ENCODE peak calls at places on chromosome 22, in four cellular contexts. One of them, this sample, is unnamed.

GRCh38 chr22:31279821-31280496 is 12.3 kb downstream of the PIK3IP1 start:
- DNase-seq in fibroblast of the aortic adventitia: no peak
- DNase-seq in AG09309: no peak
- DNase-seq in mammary epithelial cell: peak; percentile 25
- DNase-seq in this sample: no peak

GRCh38 chr22:46069518-46070214 is 80.7 kb upstream of the PPARA start:
- DNase-seq in fibroblast of the aortic adventitia: peak; percentile 98
- DNase-seq in AG09309: peak; percentile 87
- DNase-seq in mammary epithelial cell: peak; percentile 93
- DNase-seq in this sample: no peak

GRCh38 chr22:47194476-47195155 is 432.2 kb downstream of the TBC1D22A start:
- DNase-seq in fibroblast of the aortic adventitia: no peak
- DNase-seq in AG09309: no peak
- DNase-seq in mammary epithelial cell: no peak
- DNase-seq in this sample: no peak

GRCh38 chr22:27220349-27220748 is 563.0 kb downstream of the MIAT start:
- DNase-seq in fibroblast of the aortic adventitia: peak; percentile 92
- DNase-seq in AG09309: peak; percentile 74
- DNase-seq in mammary epithelial cell: peak; percentile 81
- DNase-seq in this sample: no peak

GRCh38 chr22:33451851-33452469 is 393.8 kb upstream of the SYN3 start:
- DNase-seq in fibroblast of the aortic adventitia: no peak
- DNase-seq in AG09309: no peak
- DNase-seq in mammary epithelial cell: no peak
- DNase-seq in this sample: no peak

GRCh38 chr22:46546466-46547178 is 9.2 kb upstream of the CELSR1 start:
- DNase-seq in fibroblast of the aortic adventitia: peak; percentile 65
- DNase-seq in AG09309: no peak
- DNase-seq in mammary epithelial cell: peak; percentile 36
- DNase-seq in this sample: no peak

GRCh38 chr22:46795845-46796565 is 33.6 kb downstream of the TBC1D22A start:
- DNase-seq in fibroblast of the aortic adventitia: no peak
- DNase-seq in AG09309: no peak
- DNase-seq in mammary epithelial cell: no peak
- DNase-seq in this sample: no peak

GRCh38 chr22:21626735-21627469 is 2.9 kb downstream of the YDJC start:
- DNase-seq in fibroblast of the aortic adventitia: no peak
- DNase-seq in AG09309: no peak
- DNase-seq in mammary epithelial cell: no peak
- DNase-seq in this sample: no peak

GRCh38 chr22:33737662-33738061 is 182.6 kb downstream of the LARGE1 start:
- DNase-seq in fibroblast of the aortic adventitia: no peak
- DNase-seq in AG09309: no peak
- DNase-seq in mammary epithelial cell: no peak
- DNase-seq in this sample: no peak

GRCh38 chr22:36493690-36494110 is 12.3 kb upstream of the TXN2 start:
- DNase-seq in fibroblast of the aortic adventitia: no peak
- DNase-seq in AG09309: no peak
- DNase-seq in mammary epithelial cell: no peak
- DNase-seq in this sample: no peak

GRCh38 chr22:17969732-17970131 is 54.6 kb downstream of the MICAL3 start:
- DNase-seq in fibroblast of the aortic adventitia: peak; percentile 86
- DNase-seq in AG09309: peak; percentile 69
- DNase-seq in mammary epithelial cell: peak; percentile 58
- DNase-seq in this sample: no peak

GRCh38 chr22:44437493-44438015 is 60.5 kb downstream of the RTL6 start:
- DNase-seq in fibroblast of the aortic adventitia: peak; percentile 56
- DNase-seq in AG09309: no peak
- DNase-seq in mammary epithelial cell: no peak
- DNase-seq in this sample: no peak

GRCh38 chr22:46379301-46379930 is 43.9 kb downstream of the TRMU start:
- DNase-seq in fibroblast of the aortic adventitia: no peak
- DNase-seq in AG09309: no peak
- DNase-seq in mammary epithelial cell: no peak
- DNase-seq in this sample: no peak

GRCh38 chr22:48082284-48082683 is 1319.8 kb downstream of the TBC1D22A start:
- DNase-seq in fibroblast of the aortic adventitia: no peak
- DNase-seq in AG09309: no peak
- DNase-seq in mammary epithelial cell: no peak
- DNase-seq in this sample: no peak

GRCh38 chr22:37153901-37154300 is 4.2 kb upstream of the IL2RB start:
- DNase-seq in fibroblast of the aortic adventitia: no peak
- DNase-seq in AG09309: no peak
- DNase-seq in mammary epithelial cell: no peak
- DNase-seq in this sample: no peak

GRCh38 chr22:26894766-26895485 is 237.5 kb downstream of the MIAT start:
- DNase-seq in fibroblast of the aortic adventitia: peak; percentile 93
- DNase-seq in AG09309: peak; percentile 84
- DNase-seq in mammary epithelial cell: peak; percentile 89
- DNase-seq in this sample: no peak

GRCh38 chr22:45493286-45493771 is 9.4 kb upstream of the FBLN1 start:
- DNase-seq in fibroblast of the aortic adventitia: peak; percentile 85
- DNase-seq in AG09309: no peak
- DNase-seq in mammary epithelial cell: no peak
- DNase-seq in this sample: no peak

GRCh38 chr22:45262931-45263789 is 21.6 kb upstream of the UPK3A start:
- DNase-seq in fibroblast of the aortic adventitia: peak; percentile 22
- DNase-seq in AG09309: no peak
- DNase-seq in mammary epithelial cell: no peak
- DNase-seq in this sample: no peak

GRCh38 chr22:22348127-22348814 is 103.7 kb downstream of the VPREB1 start:
- DNase-seq in fibroblast of the aortic adventitia: no peak
- DNase-seq in AG09309: no peak
- DNase-seq in mammary epithelial cell: no peak
- DNase-seq in this sample: no peak

GRCh38 chr22:36055376-36056310 is 27.0 kb upstream of the RBFOX2 start:
- DNase-seq in fibroblast of the aortic adventitia: no peak
- DNase-seq in AG09309: peak; percentile 13
- DNase-seq in mammary epithelial cell: no peak
- DNase-seq in this sample: no peak

GRCh38 chr22:25492950-25493790 is 71.3 kb upstream of the GRK3 start:
- DNase-seq in fibroblast of the aortic adventitia: no peak
- DNase-seq in AG09309: no peak
- DNase-seq in mammary epithelial cell: no peak
- DNase-seq in this sample: no peak

GRCh38 chr22:27199354-27199753 is 542.0 kb downstream of the MIAT start:
- DNase-seq in fibroblast of the aortic adventitia: no peak
- DNase-seq in AG09309: no peak
- DNase-seq in mammary epithelial cell: no peak
- DNase-seq in this sample: no peak

GRCh38 chr22:41410311-41410751 is 28.6 kb downstream of the TEF start:
- DNase-seq in fibroblast of the aortic adventitia: no peak
- DNase-seq in AG09309: no peak
- DNase-seq in mammary epithelial cell: no peak
- DNase-seq in this sample: no peak

GRCh38 chr22:36773935-36774334 is 2.0 kb downstream of the IFT27 start:
- DNase-seq in fibroblast of the aortic adventitia: peak; percentile 65
- DNase-seq in AG09309: peak; percentile 11
- DNase-seq in mammary epithelial cell: peak; percentile 31
- DNase-seq in this sample: no peak

GRCh38 chr22:24845036-24845918 is 39.3 kb downstream of the SGSM1 start:
- DNase-seq in fibroblast of the aortic adventitia: peak; percentile 51
- DNase-seq in AG09309: no peak
- DNase-seq in mammary epithelial cell: no peak
- DNase-seq in this sample: no peak

GRCh38 chr22:42310301-42310981 is 40.0 kb upstream of the TCF20 start:
- DNase-seq in fibroblast of the aortic adventitia: no peak
- DNase-seq in AG09309: no peak
- DNase-seq in mammary epithelial cell: no peak
- DNase-seq in this sample: no peak

GRCh38 chr22:46087816-46088277 is 62.5 kb upstream of the PPARA start:
- DNase-seq in fibroblast of the aortic adventitia: peak; percentile 94
- DNase-seq in AG09309: peak; percentile 79
- DNase-seq in mammary epithelial cell: peak; percentile 84
- DNase-seq in this sample: no peak

GRCh38 chr22:22820626-22821025 is 67.0 kb upstream of the IGLL5 start:
- DNase-seq in fibroblast of the aortic adventitia: no peak
- DNase-seq in AG09309: no peak
- DNase-seq in mammary epithelial cell: no peak
- DNase-seq in this sample: no peak

GRCh38 chr22:48488149-48488551 is 1339.5 kb downstream of the BRD1 start:
- DNase-seq in fibroblast of the aortic adventitia: no peak
- DNase-seq in AG09309: no peak
- DNase-seq in mammary epithelial cell: no peak
- DNase-seq in this sample: no peak

GRCh38 chr22:45335021-45335818 is 25.5 kb downstream of the FAM118A start:
- DNase-seq in fibroblast of the aortic adventitia: no peak
- DNase-seq in AG09309: no peak
- DNase-seq in mammary epithelial cell: peak; percentile 43
- DNase-seq in this sample: no peak

GRCh38 chr22:45341503-45341902 is 31.8 kb downstream of the FAM118A start:
- DNase-seq in fibroblast of the aortic adventitia: no peak
- DNase-seq in AG09309: no peak
- DNase-seq in mammary epithelial cell: no peak
- DNase-seq in this sample: no peak

GRCh38 chr22:35335936-35336781 is 36.5 kb downstream of the TOM1 start:
- DNase-seq in fibroblast of the aortic adventitia: no peak
- DNase-seq in AG09309: no peak
- DNase-seq in mammary epithelial cell: no peak
- DNase-seq in this sample: no peak

GRCh38 chr22:24107668-24108067 is 73.6 kb upstream of the SUSD2 start:
- DNase-seq in fibroblast of the aortic adventitia: peak; percentile 95
- DNase-seq in AG09309: peak; percentile 59
- DNase-seq in mammary epithelial cell: peak; percentile 53
- DNase-seq in this sample: no peak

GRCh38 chr22:27137809-27138400 is 480.5 kb downstream of the MIAT start:
- DNase-seq in fibroblast of the aortic adventitia: peak; percentile 28
- DNase-seq in AG09309: no peak
- DNase-seq in mammary epithelial cell: no peak
- DNase-seq in this sample: no peak

GRCh38 chr22:41683616-41684015 is 5.1 kb downstream of the SNU13 start:
- DNase-seq in fibroblast of the aortic adventitia: no peak
- DNase-seq in AG09309: no peak
- DNase-seq in mammary epithelial cell: peak; percentile 20
- DNase-seq in this sample: no peak

GRCh38 chr22:17552737-17553136 is 10.6 kb upstream of the SLC25A18 start:
- DNase-seq in fibroblast of the aortic adventitia: no peak
- DNase-seq in AG09309: no peak
- DNase-seq in mammary epithelial cell: no peak
- DNase-seq in this sample: no peak

GRCh38 chr22:31150615-31151014 is 9.4 kb upstream of the RNF185 start:
- DNase-seq in fibroblast of the aortic adventitia: no peak
- DNase-seq in AG09309: no peak
- DNase-seq in mammary epithelial cell: no peak
- DNase-seq in this sample: no peak

DNA sequence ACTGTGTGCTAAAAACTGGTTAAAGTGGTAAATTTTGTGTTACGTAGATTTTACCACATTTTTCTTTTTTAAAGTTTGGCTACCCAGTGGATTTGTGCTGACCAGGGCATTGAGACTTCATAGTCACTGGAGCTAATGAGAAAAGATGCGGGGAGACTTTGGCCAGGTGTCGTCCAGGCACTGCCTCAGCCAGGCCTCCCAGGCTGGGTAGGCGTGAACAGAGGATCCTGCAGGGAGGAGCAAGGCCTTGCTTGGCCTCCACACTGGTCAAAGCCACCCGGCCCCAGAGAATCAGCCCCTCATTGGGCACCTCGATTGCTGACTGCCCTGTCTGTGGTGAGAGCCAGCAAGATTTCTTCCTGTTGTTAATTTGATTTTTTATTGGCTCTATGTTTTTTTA is 13.4 kb upstream of the MGAT3 start:
- DNase-seq in fibroblast of the aortic adventitia: no peak
- DNase-seq in AG09309: no peak
- DNase-seq in mammary epithelial cell: no peak
- DNase-seq in this sample: no peak
- TF ChIP-seq CTCF in fibroblast of the aortic adventitia: no peak
- TF ChIP-seq CTCF in AG09309: no peak
- TF ChIP-seq CTCF in mammary epithelial cell: no peak
- TF ChIP-seq CTCF in this sample: no peak

GRCh38 chr22:29912605-29913398 is 29.8 kb downstream of the MTMR3 start:
- DNase-seq in fibroblast of the aortic adventitia: peak; percentile 96
- DNase-seq in AG09309: peak; percentile 82
- DNase-seq in mammary epithelial cell: peak; percentile 35
- DNase-seq in this sample: no peak

GRCh38 chr22:29912141-29912540 is 29.2 kb downstream of the MTMR3 start:
- DNase-seq in fibroblast of the aortic adventitia: no peak
- DNase-seq in AG09309: no peak
- DNase-seq in mammary epithelial cell: no peak
- DNase-seq in this sample: no peak

GRCh38 chr22:29916007-29916544 is 33.1 kb downstream of the MTMR3 start:
- DNase-seq in fibroblast of the aortic adventitia: no peak
- DNase-seq in AG09309: no peak
- DNase-seq in mammary epithelial cell: no peak
- DNase-seq in this sample: no peak

GRCh38 chr22:29914991-29915390 is 32.0 kb downstream of the MTMR3 start:
- DNase-seq in fibroblast of the aortic adventitia: no peak
- DNase-seq in AG09309: no peak
- DNase-seq in mammary epithelial cell: no peak
- DNase-seq in this sample: no peak

DNA sequence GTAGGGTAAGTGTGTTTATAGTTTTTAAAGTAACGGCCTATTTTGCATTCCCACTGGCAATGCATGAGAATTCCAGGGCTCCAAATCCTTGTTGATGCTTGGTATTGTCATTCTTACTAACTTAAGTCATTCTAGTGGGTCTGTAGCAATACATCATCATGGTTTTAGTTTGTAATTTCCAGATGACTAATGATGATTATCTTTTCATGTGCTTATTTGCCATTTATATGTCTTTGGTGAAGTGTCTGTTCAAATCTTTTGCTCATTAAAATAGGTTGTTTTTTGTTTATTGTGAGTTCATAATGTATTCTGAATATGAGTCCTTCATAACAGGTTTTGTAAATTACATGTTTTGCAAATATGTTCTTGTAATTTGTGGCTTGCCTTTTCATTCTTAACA is 31.2 kb downstream of the MTMR3 start:
- DNase-seq in fibroblast of the aortic adventitia: peak; percentile 79
- DNase-seq in AG09309: peak; percentile 63
- DNase-seq in mammary epithelial cell: peak; percentile 77
- DNase-seq in this sample: no peak
- TF ChIP-seq CTCF in fibroblast of the aortic adventitia: no peak
- TF ChIP-seq CTCF in AG09309: no peak
- TF ChIP-seq CTCF in mammary epithelial cell: no peak
- TF ChIP-seq CTCF in this sample: no peak

GRCh38 chr22:49800408-49801238 is 27.1 kb downstream of the BRD1 start:
- DNase-seq in fibroblast of the aortic adventitia: no peak
- DNase-seq in AG09309: no peak
- DNase-seq in mammary epithelial cell: no peak
- DNase-seq in this sample: no peak
- TF ChIP-seq CTCF in fibroblast of the aortic adventitia: no peak
- TF ChIP-seq CTCF in AG09309: no peak
- TF ChIP-seq CTCF in mammary epithelial cell: no peak
- TF ChIP-seq CTCF in this sample: no peak

GRCh38 chr22:28855355-28856094 is 27.8 kb upstream of the ZNRF3 start:
- DNase-seq in fibroblast of the aortic adventitia: peak; percentile 87
- DNase-seq in AG09309: peak; percentile 20
- DNase-seq in mammary epithelial cell: peak; percentile 50
- DNase-seq in this sample: peak; percentile 34
- TF ChIP-seq CTCF in fibroblast of the aortic adventitia: peak; percentile 90
- TF ChIP-seq CTCF in AG09309: peak; percentile 86
- TF ChIP-seq CTCF in mammary epithelial cell: peak; percentile 85
- TF ChIP-seq CTCF in this sample: peak; percentile 87